ENCODE peak calls at places on chromosomes 4 and X, in ten cellular contexts. I is left ventricle myocardium inferior, V is left lung, L is brain microvascular endothelial cell, C is astrocyte of the spinal cord, H is choroid plexus epithelial cell, J is AG04449, M is lower lobe of right lung, U is upper lobe of left lung, N is suprapubic skin. G is an unnamed sample.
A peak's percentile ranks its signal among the peaks of the same experiment; 100 is the strongest.

GRCh38 chr4:38141808-38142500 is 181.8 kb downstream of the PTTG2 start:
- DNase-seq in I (no peak), V (no peak), L (peak; percentile 69), C (peak; percentile 65), H (peak; percentile 63), J (no peak), M (no peak), U (no peak), N (no peak), G (peak; percentile 86)

GRCh38 chr4:185134176-185134869 is 8.7 kb upstream of the SLC25A4 start:
- DNase-seq in I (no peak), V (no peak), L (no peak), C (peak; percentile 63), H (peak; percentile 75), J (no peak), M (no peak), U (no peak), N (no peak), G (peak; percentile 72)

GRCh38 chrX:51182545-51182944 is 150.1 kb upstream of the NUDT10 start:
- DNase-seq in I (no peak), V (no peak), L (no peak), C (no peak), H (no peak), J (no peak), M (no peak), U (peak; percentile 3), N (no peak), G (no peak)

GRCh38 chrX:134737061-134737460 is 78.8 kb upstream of the PLAC1 start:
- DNase-seq in I (no peak), V (no peak), L (no peak), C (no peak), H (no peak), J (no peak), M (no peak), U (no peak), N (no peak), G (no peak)

GRCh38 chrX:2829066-2829430 is 318 bp downstream of the GYG2 start:
- DNase-seq in I (no peak), V (peak; percentile 49), L (no peak), C (no peak), H (no peak), J (no peak), M (no peak), U (peak; percentile 73), N (no peak), G (no peak)

GRCh38 chr4:38292529-38292928 is 332.3 kb downstream of the PTTG2 start:
- DNase-seq in I (no peak), V (no peak), L (no peak), C (no peak), H (no peak), J (no peak), M (no peak), U (no peak), N (no peak), G (no peak)

GRCh38 chr4:112523008-112523440 is 7.0 kb upstream of the NEUROG2 start:
- DNase-seq in I (no peak), V (peak; percentile 84), L (peak; percentile 24), C (peak; percentile 45), H (peak; percentile 43), J (no peak), M (no peak), U (peak; percentile 89), N (no peak), G (peak; percentile 26)

GRCh38 chr4:155509619-155510018 is 132.9 kb upstream of the MAP9 start:
- DNase-seq in I (no peak), V (no peak), L (no peak), C (no peak), H (peak; percentile 31), J (no peak), M (no peak), U (no peak), N (no peak), G (peak; percentile 24)

GRCh38 chrX:110531873-110532272 is 173.2 kb downstream of the RTL9 start:
- DNase-seq in I (no peak), V (no peak), L (no peak), C (no peak), H (no peak), J (no peak), M (no peak), U (no peak), N (no peak), G (no peak)

GRCh38 chrX:14829643-14830042 is 43.2 kb downstream of the FANCB start:
- DNase-seq in I (no peak), V (no peak), L (no peak), C (no peak), H (no peak), J (no peak), M (no peak), U (no peak), N (no peak), G (no peak)

GRCh38 chr4:121164291-121164690 is at the start of gene TNIP3:
- DNase-seq in I (no peak), V (no peak), L (peak; percentile 55), C (no peak), H (peak; percentile 52), J (no peak), M (no peak), U (no peak), N (no peak), G (peak; percentile 88)

GRCh38 chr4:39970559-39971270 is 7.0 kb downstream of the PDS5A start:
- DNase-seq in I (no peak), V (peak; percentile 28), L (no peak), C (no peak), H (peak; percentile 54), J (no peak), M (peak; percentile 54), U (no peak), N (no peak), G (peak; percentile 51)

GRCh38 chr4:97938141-97938540 is 205.1 kb downstream of the STPG2 start:
- DNase-seq in I (no peak), V (peak; percentile 31), L (no peak), C (no peak), H (no peak), J (no peak), M (no peak), U (no peak), N (no peak), G (no peak)

GRCh38 chr4:150584198-150584593 is 2.2 kb downstream of the MAB21L2 start:
- DNase-seq in I (no peak), V (no peak), L (no peak), C (no peak), H (no peak), J (no peak), M (no peak), U (no peak), N (no peak), G (no peak)
- H3K4me3 ChIP-seq in I (peak overlapping the region; percentile 67), V (peak overlapping the region; percentile 23), L (peak overlapping the region; percentile 75), C (peak overlapping the region; percentile 57), H (peak overlapping the region; percentile 75), J (peak overlapping the region; percentile 77), M (no peak overlapping the region), U (peak overlapping the region; percentile 44), N (peak overlapping the region; percentile 36), G (peak overlapping the region; percentile 54)

GRCh38 chr4:1728061-1728980 is 7.0 kb downstream of the TACC3 start:
- DNase-seq in I (no peak), V (peak; percentile 80), L (no peak), C (no peak), H (no peak), J (no peak), M (peak; percentile 47), U (peak; percentile 67), N (no peak), G (no peak)
- TF ChIP-seq CTCF in I (peak; percentile 13), V (no peak), L (peak; percentile 43), C (peak; percentile 18), H (no peak), J (no peak), M (no peak), U (no peak), N (no peak), G (no peak)

GRCh38 chr4:142407569-142407968 is 438.5 kb downstream of the INPP4B start:
- DNase-seq in I (no peak), V (no peak), L (no peak), C (no peak), H (no peak), J (no peak), M (no peak), U (no peak), N (no peak), G (peak; percentile 16)

GRCh38 chr4:142406917-142407501 is 439.1 kb downstream of the INPP4B start:
- DNase-seq in I (no peak), V (no peak), L (no peak), C (no peak), H (no peak), J (no peak), M (no peak), U (no peak), N (no peak), G (peak; percentile 4)

GRCh38 chr4:142405021-142405991 is 440.8 kb downstream of the INPP4B start:
- DNase-seq in I (peak; percentile 23), V (no peak), L (peak; percentile 63), C (peak; percentile 85), H (peak; percentile 81), J (no peak), M (peak; percentile 40), U (no peak), N (no peak), G (peak; percentile 83)

GRCh38 chr4:142404191-142404611 is 441.9 kb downstream of the INPP4B start:
- DNase-seq in I (no peak), V (peak; percentile 28), L (peak; percentile 77), C (peak; percentile 88), H (peak; percentile 77), J (no peak), M (no peak), U (no peak), N (no peak), G (peak; percentile 91)

DNA sequence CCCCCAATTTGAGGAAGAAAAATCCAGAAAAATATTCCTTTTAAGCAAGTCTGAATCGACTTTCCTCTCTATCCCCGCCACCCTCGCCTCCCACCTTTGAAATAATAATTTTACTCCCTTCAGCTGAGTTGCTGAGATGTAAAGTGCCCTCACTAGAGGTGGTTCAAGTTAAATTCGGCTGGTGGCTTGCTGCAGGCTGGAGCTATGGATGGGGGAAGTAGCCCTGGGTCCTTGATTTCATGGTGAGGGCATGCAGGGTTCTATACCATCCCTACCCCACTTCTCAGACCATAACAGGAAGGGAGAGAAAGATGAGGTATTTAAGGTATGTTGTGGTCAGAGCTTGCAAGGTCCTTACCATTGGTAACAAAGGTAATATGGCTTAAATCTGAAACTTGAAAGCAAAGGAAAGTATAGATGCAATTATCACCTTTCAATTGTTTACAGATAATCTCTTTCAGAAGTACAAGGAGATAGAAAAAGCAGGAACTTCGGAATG is 440.0 kb downstream of the INPP4B start:
- DNase-seq in I (no peak), V (no peak), L (no peak), C (peak; percentile 62), H (peak; percentile 69), J (no peak), M (no peak), U (no peak), N (no peak), G (peak; percentile 43)
- H3K4me3 ChIP-seq in I (peak overlapping the region; percentile 68), V (no peak overlapping the region), L (peak overlapping the region; percentile 1), C (no peak overlapping the region), H (peak overlapping the region; percentile 68), J (peak overlapping the region; percentile 7), M (no peak overlapping the region), U (no peak overlapping the region), N (no peak overlapping the region), G (peak overlapping the region; percentile 63)

DNA sequence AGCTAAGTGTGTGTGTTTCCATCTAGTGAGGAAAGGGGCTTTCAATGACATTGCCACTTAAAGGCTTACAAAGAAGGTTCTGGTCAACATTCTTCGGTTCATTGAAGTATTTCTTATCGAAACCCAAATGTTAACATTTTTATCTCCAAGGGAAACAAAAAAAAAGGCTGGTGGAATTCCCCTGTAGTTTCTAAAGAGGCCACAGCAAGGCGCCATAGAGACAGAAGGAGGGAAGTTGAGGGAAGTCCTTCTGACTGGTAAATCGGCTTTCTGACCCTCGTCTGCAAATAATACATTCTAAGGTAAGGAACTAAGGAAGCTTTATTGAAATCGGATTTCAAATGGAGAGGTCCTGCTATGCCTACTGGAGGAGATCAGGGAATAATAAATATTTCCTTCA is 1.7 kb upstream of the ZFP42 start:
- DNase-seq in I (no peak), V (no peak), L (peak; percentile 11), C (no peak), H (no peak), J (no peak), M (no peak), U (no peak), N (no peak), G (peak; percentile 16)
- TF ChIP-seq CTCF in I (no peak), V (peak; percentile 18), L (peak; percentile 52), C (peak; percentile 17), H (peak; percentile 18), J (no peak), M (peak; percentile 20), U (no peak), N (no peak), G (peak; percentile 35)

G was measured in cardiac fibroblast.